ENCODE peak calls at places on chromosomes 16 and 17, in ten cellular contexts. L, H, U, I, V, N, Z, Y, S and R are unnamed samples.

GRCh38 chr17:76598004-76598439 is 12.4 kb upstream of the ST6GALNAC2 start:
- DNase-seq in Z (no peak), L (no peak), U (no peak), N (no peak), I (no peak), Y (no peak), V (no peak), S (no peak), H (no peak), R (no peak)

GRCh38 chr17:81197409-81197795 is 25.4 kb downstream of the CEP131 start:
- DNase-seq in S (no peak), L (no peak), U (no peak), V (no peak), N (no peak), Z (no peak), H (no peak), I (no peak), Y (no peak), R (no peak)

GRCh38 chr17:37430051-37430591 is 23.4 kb downstream of the TADA2A start:
- DNase-seq in Y (no peak), S (no peak), V (no peak), N (peak), H (no peak), I (no peak), U (no peak), L (peak), Z (no peak), R (no peak)

GRCh38 chr17:12995106-12995895 is 22.5 kb downstream of the ELAC2 start:
- DNase-seq in N (no peak), V (no peak), Z (peak), I (no peak), U (no peak), L (no peak), S (no peak), H (no peak), Y (no peak), R (no peak)

GRCh38 chr16:67399749-67400704 is 6.7 kb upstream of the TPPP3 start:
- DNase-seq in H (no peak), U (no peak), S (no peak), N (no peak), L (no peak), Z (peak), I (no peak), V (no peak), Y (no peak), R (no peak)

GRCh38 chr17:29019475-29020181 is 13.8 kb upstream of the SEZ6 start:
- DNase-seq in U (peak), Z (no peak), Y (no peak), L (no peak), H (no peak), S (peak), I (no peak), N (no peak), V (no peak), R (no peak)

GRCh38 chr17:50361561-50362480 is 11.2 kb downstream of the MRPL27 start:
- DNase-seq in S (peak), Y (peak), L (peak), Z (peak), U (peak), V (peak), H (peak), N (peak), I (peak), R (no peak)

GRCh38 chr17:68195667-68196393 is 52.0 kb upstream of the AMZ2 start:
- DNase-seq in H (no peak), U (peak), V (no peak), N (no peak), L (no peak), S (peak), Y (no peak), Z (no peak), I (peak), R (no peak)

GRCh38 chr16:58026705-58027340 is 1.3 kb downstream of the MMP15 start:
- DNase-seq in V (peak), Z (no peak), Y (no peak), U (no peak), L (no peak), I (peak), S (peak), H (peak), N (no peak), R (no peak)

GRCh38 chr17:42431758-42432161 is 8.7 kb upstream of the CAVIN1 start:
- DNase-seq in Y (no peak), U (no peak), S (peak), N (no peak), V (no peak), H (no peak), L (no peak), Z (no peak), I (no peak), R (no peak)

GRCh38 chr16:69494993-69495392 is 70.6 kb downstream of the CYB5B start:
- DNase-seq in N (no peak), S (peak), I (peak), U (peak), V (no peak), Y (no peak), L (no peak), Z (no peak), H (peak), R (no peak)

GRCh38 chr17:4678448-4679026 is 25.4 kb downstream of the PELP1 start:
- DNase-seq in L (peak), U (no peak), H (peak), S (no peak), I (no peak), Z (no peak), N (peak), Y (no peak), V (no peak), R (no peak)

GRCh38 chr17:47869114-47869513 is 18.2 kb upstream of the SP6 start:
- DNase-seq in L (no peak), S (no peak), H (no peak), V (no peak), Y (no peak), N (no peak), U (no peak), I (no peak), Z (no peak), R (no peak)